ENCODE peak calls at places on chromosomes 2 and 18, in eight cellular contexts. One of them, this sample, is unnamed. For H3K9me3 and H3K36me3, the result is how much of the 10 kb centered on the place peaks cover.

GRCh38 chr2:120818441-120818920 is 82.8 kb downstream of the GLI2 start:
- DNase-seq in Peyer's patch: peak
- DNase-seq in uterus: peak
- DNase-seq in heart left ventricle: peak
- DNase-seq in thoracic aorta: no peak
- DNase-seq in cardiac muscle cell: peak
- DNase-seq in prostate gland: no peak
- DNase-seq in PC-3: peak
- DNase-seq in this sample: peak

GRCh38 chr2:207205173-207205957 is 39.6 kb upstream of the KLF7 start:
- DNase-seq in uterus: no peak
- DNase-seq in prostate gland: no peak
- DNase-seq in Peyer's patch: no peak
- DNase-seq in heart left ventricle: no peak
- DNase-seq in thoracic aorta: no peak
- DNase-seq in PC-3: no peak
- DNase-seq in cardiac muscle cell: no peak
- DNase-seq in this sample: no peak

GRCh38 chr2:153391131-153391530 is 87.4 kb downstream of the RPRM start:
- DNase-seq in prostate gland: no peak
- DNase-seq in cardiac muscle cell: no peak
- DNase-seq in uterus: no peak
- DNase-seq in PC-3: peak
- DNase-seq in Peyer's patch: no peak
- DNase-seq in thoracic aorta: no peak
- DNase-seq in heart left ventricle: no peak
- DNase-seq in this sample: no peak

GRCh38 chr2:110871637-110872036 is 139.3 kb downstream of the ACOXL start:
- DNase-seq in heart left ventricle: no peak
- DNase-seq in thoracic aorta: no peak
- DNase-seq in prostate gland: no peak
- DNase-seq in Peyer's patch: no peak
- DNase-seq in uterus: no peak
- DNase-seq in PC-3: no peak
- DNase-seq in cardiac muscle cell: no peak
- DNase-seq in this sample: no peak

GRCh38 chr2:2806711-2807110 is 475.6 kb upstream of the MYT1L start:
- DNase-seq in Peyer's patch: peak
- DNase-seq in PC-3: no peak
- DNase-seq in heart left ventricle: no peak
- DNase-seq in prostate gland: no peak
- DNase-seq in cardiac muscle cell: no peak
- DNase-seq in thoracic aorta: no peak
- DNase-seq in uterus: no peak
- DNase-seq in this sample: no peak

GRCh38 chr2:129192841-129193253 is 786.6 kb upstream of the RAB6C start:
- DNase-seq in uterus: no peak
- DNase-seq in thoracic aorta: no peak
- DNase-seq in prostate gland: no peak
- DNase-seq in cardiac muscle cell: no peak
- DNase-seq in heart left ventricle: no peak
- DNase-seq in PC-3: no peak
- DNase-seq in Peyer's patch: no peak
- DNase-seq in this sample: peak

GRCh38 chr2:128284037-128284441 is 34.6 kb downstream of the HS6ST1 start:
- DNase-seq in cardiac muscle cell: no peak
- DNase-seq in thoracic aorta: no peak
- DNase-seq in prostate gland: no peak
- DNase-seq in PC-3: no peak
- DNase-seq in uterus: no peak
- DNase-seq in heart left ventricle: peak
- DNase-seq in Peyer's patch: peak
- DNase-seq in this sample: no peak

GRCh38 chr2:160621748-160622147 is 128.1 kb upstream of the RBMS1 start:
- DNase-seq in heart left ventricle: no peak
- DNase-seq in Peyer's patch: no peak
- DNase-seq in prostate gland: no peak
- DNase-seq in cardiac muscle cell: peak
- DNase-seq in uterus: no peak
- DNase-seq in PC-3: peak
- DNase-seq in thoracic aorta: no peak
- DNase-seq in this sample: no peak

GRCh38 chr2:127593228-127594115 is 52.5 kb upstream of the GPR17 start:
- DNase-seq in thoracic aorta: no peak
- DNase-seq in PC-3: no peak
- DNase-seq in cardiac muscle cell: no peak
- DNase-seq in prostate gland: no peak
- DNase-seq in heart left ventricle: no peak
- DNase-seq in uterus: no peak
- DNase-seq in Peyer's patch: peak
- DNase-seq in this sample: no peak

GRCh38 chr2:14781148-14781547 is 148.6 kb downstream of the LRATD1 start:
- DNase-seq in prostate gland: peak
- DNase-seq in Peyer's patch: no peak
- DNase-seq in heart left ventricle: no peak
- DNase-seq in PC-3: peak
- DNase-seq in uterus: no peak
- DNase-seq in cardiac muscle cell: no peak
- DNase-seq in thoracic aorta: no peak
- DNase-seq in this sample: no peak

GRCh38 chr18:54358495-54358793 is 738 bp downstream of the C18orf54 start:
- DNase-seq in heart left ventricle: no peak
- DNase-seq in PC-3: peak
- DNase-seq in Peyer's patch: no peak
- DNase-seq in cardiac muscle cell: no peak
- DNase-seq in thoracic aorta: no peak
- DNase-seq in prostate gland: no peak
- DNase-seq in uterus: no peak
- DNase-seq in this sample: peak

GRCh38 chr18:34194239-34194638 is 30.5 kb downstream of the NOL4 start:
- DNase-seq in thoracic aorta: no peak
- DNase-seq in cardiac muscle cell: no peak
- DNase-seq in uterus: no peak
- DNase-seq in heart left ventricle: no peak
- DNase-seq in prostate gland: no peak
- DNase-seq in Peyer's patch: no peak
- DNase-seq in PC-3: no peak
- DNase-seq in this sample: no peak
- H3K4me3 ChIP-seq in thoracic aorta: no peak
- H3K4me3 ChIP-seq in cardiac muscle cell: no peak
- H3K4me3 ChIP-seq in uterus: no peak
- H3K4me3 ChIP-seq in heart left ventricle: no peak
- H3K4me3 ChIP-seq in prostate gland: no peak
- H3K4me3 ChIP-seq in Peyer's patch: no peak
- H3K4me3 ChIP-seq in PC-3: no peak
- H3K4me3 ChIP-seq in this sample: no peak

GRCh38 chr18:79896746-79897145 is 54.7 kb downstream of the SLC66A2 start:
- DNase-seq in uterus: no peak
- DNase-seq in cardiac muscle cell: no peak
- DNase-seq in heart left ventricle: no peak
- DNase-seq in prostate gland: no peak
- DNase-seq in thoracic aorta: no peak
- DNase-seq in PC-3: no peak
- DNase-seq in Peyer's patch: no peak
- DNase-seq in this sample: no peak
- H3K9me3 ChIP-seq in uterus: under half
- H3K9me3 ChIP-seq in cardiac muscle cell: under half
- H3K9me3 ChIP-seq in heart left ventricle: under half
- H3K9me3 ChIP-seq in prostate gland: under half
- H3K9me3 ChIP-seq in thoracic aorta: half or more
- H3K9me3 ChIP-seq in PC-3: under half
- H3K9me3 ChIP-seq in Peyer's patch: under half
- H3K9me3 ChIP-seq in this sample: under half

GRCh38 chr2:37011126-37011525 is 44.8 kb upstream of the STRN start:
- DNase-seq in thoracic aorta: no peak
- DNase-seq in PC-3: no peak
- DNase-seq in uterus: no peak
- DNase-seq in prostate gland: no peak
- DNase-seq in heart left ventricle: no peak
- DNase-seq in Peyer's patch: no peak
- DNase-seq in cardiac muscle cell: no peak
- DNase-seq in this sample: no peak

GRCh38 chr2:37000988-37001556 is 34.7 kb upstream of the STRN start:
- DNase-seq in heart left ventricle: no peak
- DNase-seq in Peyer's patch: no peak
- DNase-seq in uterus: no peak
- DNase-seq in prostate gland: no peak
- DNase-seq in cardiac muscle cell: no peak
- DNase-seq in thoracic aorta: no peak
- DNase-seq in PC-3: no peak
- DNase-seq in this sample: no peak

GRCh38 chr2:37000273-37000780 is 34.0 kb upstream of the STRN start:
- DNase-seq in heart left ventricle: no peak
- DNase-seq in cardiac muscle cell: peak
- DNase-seq in Peyer's patch: no peak
- DNase-seq in PC-3: peak
- DNase-seq in thoracic aorta: no peak
- DNase-seq in prostate gland: no peak
- DNase-seq in uterus: no peak
- DNase-seq in this sample: no peak

GRCh38 chr2:37005118-37005868 is 39.0 kb upstream of the STRN start:
- DNase-seq in uterus: no peak
- DNase-seq in cardiac muscle cell: peak
- DNase-seq in PC-3: peak
- DNase-seq in Peyer's patch: no peak
- DNase-seq in heart left ventricle: no peak
- DNase-seq in prostate gland: no peak
- DNase-seq in thoracic aorta: no peak
- DNase-seq in this sample: no peak
- H3K36me3 ChIP-seq in uterus: under half
- H3K36me3 ChIP-seq in cardiac muscle cell: under half
- H3K36me3 ChIP-seq in PC-3: under half
- H3K36me3 ChIP-seq in Peyer's patch: half or more
- H3K36me3 ChIP-seq in heart left ventricle: half or more
- H3K36me3 ChIP-seq in prostate gland: under half
- H3K36me3 ChIP-seq in thoracic aorta: under half
- H3K36me3 ChIP-seq in this sample: under half

DNA sequence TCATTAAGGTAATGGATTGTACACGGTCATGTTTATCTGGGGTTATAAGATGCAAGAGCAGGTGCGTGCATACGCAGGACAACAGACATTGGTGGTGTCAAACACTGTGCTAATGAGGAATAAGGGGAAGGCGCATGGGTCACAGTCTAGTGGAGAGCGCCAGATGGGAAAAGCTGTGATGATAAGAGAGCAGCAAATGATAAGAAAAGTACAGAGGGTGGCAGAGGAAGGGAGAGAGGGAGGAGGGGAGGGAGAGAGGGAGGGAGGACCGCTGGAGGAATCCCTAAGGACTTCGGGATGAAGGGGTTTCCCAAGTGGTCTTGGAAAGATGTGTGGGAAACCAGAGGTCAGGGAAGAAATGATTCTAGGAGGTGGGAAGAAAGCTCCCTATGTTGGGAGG is 2.9 kb downstream of the TNFRSF11A start:
- DNase-seq in heart left ventricle: no peak
- DNase-seq in thoracic aorta: no peak
- DNase-seq in cardiac muscle cell: no peak
- DNase-seq in uterus: no peak
- DNase-seq in prostate gland: no peak
- DNase-seq in PC-3: no peak
- DNase-seq in Peyer's patch: peak
- DNase-seq in this sample: no peak
- H3K4me3 ChIP-seq in heart left ventricle: no peak
- H3K4me3 ChIP-seq in thoracic aorta: no peak
- H3K4me3 ChIP-seq in cardiac muscle cell: no peak
- H3K4me3 ChIP-seq in uterus: no peak
- H3K4me3 ChIP-seq in prostate gland: no peak
- H3K4me3 ChIP-seq in PC-3: peak
- H3K4me3 ChIP-seq in Peyer's patch: no peak
- H3K4me3 ChIP-seq in this sample: no peak

DNA sequence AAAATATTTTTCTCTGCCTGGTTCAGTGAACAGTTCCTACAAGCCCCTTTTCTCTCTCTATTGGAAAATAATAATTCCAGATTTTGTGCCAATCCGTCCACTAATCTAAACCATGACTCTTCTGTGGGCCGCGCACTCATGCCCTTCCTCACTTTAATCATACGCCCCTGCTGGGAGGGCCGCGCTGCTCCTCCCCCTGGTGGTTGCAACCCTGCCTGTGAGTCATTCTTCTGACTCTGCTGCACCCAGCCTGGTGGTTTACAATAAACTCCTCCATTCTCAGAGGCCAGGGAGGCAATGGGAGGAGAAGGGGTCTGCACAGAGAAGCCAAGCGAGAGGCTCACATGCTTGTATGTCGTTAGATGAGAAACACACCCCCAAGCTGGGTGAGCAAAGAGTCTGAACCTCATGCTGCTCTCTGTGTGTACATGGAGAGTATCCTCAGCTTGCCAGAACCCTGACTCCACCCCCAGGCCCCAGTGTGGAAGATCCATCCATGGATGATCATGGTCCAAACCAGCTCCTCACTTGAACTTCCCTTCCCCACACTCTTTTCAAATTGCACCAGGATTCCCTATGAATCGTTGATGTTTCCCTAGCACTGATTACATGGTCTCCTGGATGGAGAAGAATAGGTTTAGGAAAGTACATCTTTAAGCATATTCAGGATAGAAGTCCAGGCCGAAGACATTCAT is 228.9 kb downstream of the ANKRD30B start:
- DNase-seq in uterus: no peak
- DNase-seq in heart left ventricle: no peak
- DNase-seq in PC-3: peak
- DNase-seq in Peyer's patch: no peak
- DNase-seq in prostate gland: no peak
- DNase-seq in thoracic aorta: no peak
- DNase-seq in cardiac muscle cell: no peak
- DNase-seq in this sample: peak
- H3K9me3 ChIP-seq in uterus: under half
- H3K9me3 ChIP-seq in heart left ventricle: under half
- H3K9me3 ChIP-seq in PC-3: under half
- H3K9me3 ChIP-seq in Peyer's patch: under half
- H3K9me3 ChIP-seq in prostate gland: under half
- H3K9me3 ChIP-seq in thoracic aorta: under half
- H3K9me3 ChIP-seq in cardiac muscle cell: under half
- H3K9me3 ChIP-seq in this sample: under half

This sample was measured in MG63.